ENCODE peak calls at places on chromosomes 16 and 17, in nine cellular contexts. Y is heart left ventricle; I is stomach; G is CD8-positive, alpha-beta T cell; U is HFFc6; T is A549; R is heart right ventricle; D is nephron progenitor cell; E is PC-9. V is an unnamed sample.
A peak's percentile ranks its signal among the peaks of the same experiment; 100 is the strongest.

GRCh38 chr17:40510328-40510648 is 8.9 kb upstream of the TNS4 start:
- DNase-seq in Y (no peak), I (no peak), U (no peak), E (peak; percentile 88), T (peak; percentile 90), D (no peak), G (no peak), R (no peak), V (no peak)

GRCh38 chr17:34728771-34729310 is 149.5 kb downstream of the TMEM132E start:
- DNase-seq in T (no peak), U (no peak), Y (no peak), E (no peak), D (no peak), G (no peak), R (no peak), I (no peak), V (no peak)

GRCh38 chr17:77701996-77702395 is 256.5 kb upstream of the TNRC6C start:
- DNase-seq in D (no peak), U (no peak), R (no peak), Y (no peak), T (no peak), G (no peak), I (no peak), E (no peak), V (no peak)

GRCh38 chr16:67326472-67327309 is at the start of the genes KCTD19 and LRRC36:
- DNase-seq in Y (peak; percentile 49), G (peak; percentile 13), E (no peak), R (peak; percentile 65), T (peak; percentile 93), U (no peak), D (peak; percentile 96), I (peak; percentile 78), V (peak; percentile 95)

GRCh38 chr16:67966549-67967182 is 1.8 kb downstream of the SLC12A4 start:
- DNase-seq in U (peak; percentile 65), E (peak; percentile 41), T (no peak), R (peak; percentile 53), I (no peak), Y (peak; percentile 69), G (no peak), D (no peak), V (no peak)

GRCh38 chr17:17091856-17092756 is 49.8 kb downstream of the MPRIP start:
- DNase-seq in T (no peak), I (no peak), U (no peak), G (no peak), D (no peak), Y (peak; percentile 11), E (no peak), R (no peak), V (no peak)

GRCh38 chr16:12096828-12097522 is 120.4 kb downstream of the SNX29 start:
- DNase-seq in U (no peak), D (no peak), Y (no peak), T (no peak), G (no peak), E (no peak), R (no peak), I (no peak), V (no peak)

GRCh38 chr16:29811170-29811895 is 660 bp upstream of the PRRT2 start:
- DNase-seq in D (peak; percentile 94), E (peak; percentile 99), G (no peak), R (peak; percentile 96), Y (peak; percentile 99), I (peak; percentile 97), T (peak; percentile 93), U (peak; percentile 98), V (peak; percentile 81)

GRCh38 chr17:15341385-15341849 is at the start of gene TEKT3:
- DNase-seq in T (peak; percentile 90), Y (peak; percentile 93), I (peak; percentile 87), D (peak; percentile 89), E (peak; percentile 8), R (peak; percentile 88), U (peak; percentile 60), G (no peak), V (peak; percentile 76)

GRCh38 chr17:31788956-31789355 is 70.1 kb downstream of the COPRS start:
- DNase-seq in I (no peak), Y (no peak), E (no peak), D (no peak), U (peak; percentile 39), T (no peak), R (no peak), G (no peak), V (no peak)

GRCh38 chr17:41653421-41654133 is 29.2 kb upstream of the KRT17 start:
- DNase-seq in G (no peak), U (no peak), E (no peak), I (no peak), T (no peak), R (no peak), D (no peak), Y (no peak), V (no peak)

GRCh38 chr16:82801361-82801760 is 174.6 kb downstream of the CDH13 start:
- DNase-seq in I (no peak), E (no peak), T (no peak), D (no peak), U (no peak), G (no peak), R (no peak), Y (no peak), V (no peak)

GRCh38 chr16:20865420-20866126 is 34.6 kb downstream of the DCUN1D3 start:
- DNase-seq in T (no peak), G (no peak), E (no peak), D (no peak), Y (no peak), R (no peak), U (peak; percentile 68), I (no peak), V (no peak)

GRCh38 chr16:20867585-20867984 is 32.6 kb downstream of the DCUN1D3 start:
- DNase-seq in U (peak; percentile 37), D (no peak), I (no peak), R (no peak), T (no peak), E (no peak), Y (no peak), G (no peak), V (no peak)

GRCh38 chr16:20868890-20869289 is 31.3 kb downstream of the DCUN1D3 start:
- DNase-seq in Y (peak; percentile 93), R (peak; percentile 92), T (no peak), I (peak; percentile 91), U (peak; percentile 46), D (no peak), G (no peak), E (peak; percentile 53), V (no peak)

GRCh38 chr16:20866161-20866772 is 33.9 kb downstream of the DCUN1D3 start:
- DNase-seq in U (peak; percentile 81), E (peak; percentile 70), R (peak; percentile 34), G (no peak), T (peak; percentile 76), D (no peak), Y (peak; percentile 62), I (peak; percentile 27), V (no peak)

GRCh38 chr16:20866792-20867191 is 33.4 kb downstream of the DCUN1D3 start:
- DNase-seq in D (no peak), Y (peak; percentile 49), I (no peak), U (no peak), E (no peak), R (no peak), G (no peak), T (no peak), V (no peak)
- TF ChIP-seq CTCF in D (no peak), Y (no peak), I (no peak), U (no peak), E (no peak), R (no peak), G (no peak), T (no peak), V (no peak)

DNA sequence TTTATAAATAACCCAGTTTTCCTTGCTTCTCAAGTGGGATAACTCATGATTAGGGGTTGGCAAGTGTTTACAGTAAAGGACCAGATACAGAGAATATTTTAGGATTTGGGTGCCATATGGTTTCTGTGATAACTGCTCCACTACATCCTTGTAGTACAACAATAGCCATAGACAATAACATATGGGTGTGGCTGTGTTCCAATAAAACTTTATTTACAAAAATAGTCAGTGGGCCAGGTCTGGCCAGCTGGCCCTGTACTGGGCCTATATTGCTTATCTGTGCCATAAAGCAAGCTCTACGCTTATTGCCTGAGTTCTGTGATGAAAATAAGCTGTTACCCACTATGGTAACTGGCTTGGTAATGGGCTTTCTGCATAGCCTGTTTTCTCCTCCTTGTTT is 386.5 kb upstream of the RBFOX1 start:
- DNase-seq in G (no peak), Y (no peak), E (no peak), D (no peak), R (no peak), U (no peak), T (no peak), I (no peak), V (no peak)
- TF ChIP-seq CTCF in G (no peak), Y (no peak), E (no peak), D (no peak), R (no peak), U (no peak), T (no peak), I (no peak), V (no peak)

DNA sequence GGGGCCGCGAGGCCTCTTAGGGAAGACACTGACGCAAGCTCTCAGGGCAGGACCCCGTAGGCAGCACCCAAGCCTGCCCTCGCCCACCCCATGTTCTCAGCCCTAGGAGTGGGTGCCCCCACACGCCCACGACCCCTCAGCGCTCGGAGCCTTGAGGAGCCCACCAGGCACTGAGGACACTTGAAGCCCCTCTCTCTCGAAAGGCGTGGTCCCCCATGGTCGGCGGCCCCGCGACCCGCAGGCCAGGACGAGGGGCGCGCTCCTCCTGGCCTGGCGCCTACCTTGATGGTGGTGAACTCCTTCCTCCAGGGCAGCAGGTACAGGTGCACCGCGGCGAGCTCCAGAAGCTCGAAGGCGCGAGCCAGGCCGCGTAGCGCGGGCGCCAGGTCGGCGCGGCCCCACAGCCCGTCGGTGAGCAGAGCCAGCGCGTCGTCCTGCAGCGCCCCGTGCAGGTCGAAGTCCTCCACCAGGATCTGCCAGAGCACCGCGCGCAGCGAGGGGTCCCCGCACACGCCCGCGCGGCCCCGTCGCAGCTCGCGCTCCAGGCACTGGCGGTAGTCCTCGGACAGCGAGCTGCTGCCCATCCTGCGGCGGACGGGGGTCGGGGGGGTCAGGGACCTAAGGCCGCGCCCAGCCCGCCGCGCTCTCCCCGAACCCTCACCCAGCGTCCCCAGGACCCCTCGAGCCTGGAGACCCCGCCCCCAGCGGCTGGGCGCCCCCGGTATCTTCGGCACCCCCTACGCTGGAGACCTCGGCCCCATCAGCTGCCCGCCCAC is 668 bp downstream of the SPATA2L start:
- DNase-seq in U (no peak), G (peak; percentile 38), R (no peak), Y (peak; percentile 52), I (peak; percentile 76), D (peak; percentile 53), E (peak; percentile 66), T (peak; percentile 60), V (no peak)
- TF ChIP-seq CTCF in U (peak; percentile 60), G (peak; percentile 64), R (no peak), Y (no peak), I (no peak), D (no peak), E (no peak), T (no peak), V (peak; percentile 43)

DNA sequence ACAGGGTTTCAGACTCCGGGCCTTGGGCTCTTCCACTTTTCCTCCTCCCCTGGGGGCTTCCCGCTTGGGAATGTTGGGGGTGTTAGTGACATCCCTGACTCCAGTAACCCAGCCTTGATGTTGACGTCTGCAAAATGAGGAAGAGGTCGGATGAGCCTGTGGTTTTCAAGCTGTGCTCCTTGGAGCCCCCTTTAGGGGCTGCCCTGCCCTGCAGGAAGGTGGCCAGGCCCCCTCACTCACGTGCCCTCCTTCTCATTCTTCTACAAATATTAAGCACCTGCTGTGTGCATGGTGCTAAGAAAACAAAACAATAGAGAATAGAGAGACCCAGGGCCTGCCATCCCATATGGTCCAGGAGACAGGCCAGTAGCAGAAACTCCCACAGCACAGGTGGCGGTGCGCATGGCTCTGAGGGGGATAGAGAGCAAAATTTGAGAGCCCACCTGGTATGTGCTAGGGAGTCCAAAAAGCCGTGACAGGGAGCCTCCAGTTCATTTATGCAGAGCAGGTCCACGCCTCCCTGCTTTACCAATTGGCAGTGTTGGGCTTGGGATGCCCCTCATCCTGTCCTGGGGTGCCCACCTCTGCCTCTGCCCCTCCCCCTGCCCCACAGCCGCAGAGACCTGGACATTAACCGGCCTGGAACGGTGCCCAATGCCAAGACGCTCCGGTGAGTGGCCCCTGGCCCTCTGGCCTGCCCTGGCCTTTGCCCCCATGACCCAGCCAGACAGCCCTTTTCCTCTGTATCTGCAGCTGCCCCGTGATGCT is 7.4 kb downstream of the NDRG4 start:
- DNase-seq in Y (no peak), U (no peak), T (no peak), G (no peak), D (no peak), E (no peak), I (peak; percentile 24), R (no peak), V (no peak)
- TF ChIP-seq CTCF in Y (no peak), U (no peak), T (no peak), G (no peak), D (no peak), E (no peak), I (no peak), R (no peak), V (no peak)